ENCODE peak calls at places on chromosomes 7 and 10, in five cellular contexts. One of them, this sample, is unnamed.

GRCh38 chr10:121681982-121682687 is 83.9 kb upstream of the FGFR2 start:
- DNase-seq in brain microvascular endothelial cell: no peak
- DNase-seq in pancreas: no peak
- DNase-seq in left ventricle myocardium inferior: no peak
- DNase-seq in mesothelial cell of epicardium: no peak
- DNase-seq in this sample: no peak

GRCh38 chr7:44757311-44757710 is 8.7 kb downstream of the ZMIZ2 start:
- DNase-seq in brain microvascular endothelial cell: no peak
- DNase-seq in pancreas: no peak
- DNase-seq in left ventricle myocardium inferior: peak; percentile 78
- DNase-seq in mesothelial cell of epicardium: no peak
- DNase-seq in this sample: no peak

GRCh38 chr7:50466815-50467569 is 16.8 kb upstream of the FIGNL1 start:
- DNase-seq in brain microvascular endothelial cell: no peak
- DNase-seq in pancreas: no peak
- DNase-seq in left ventricle myocardium inferior: no peak
- DNase-seq in mesothelial cell of epicardium: no peak
- DNase-seq in this sample: no peak

GRCh38 chr7:18861514-18861913 is 255.9 kb downstream of the TWIST1 start:
- DNase-seq in brain microvascular endothelial cell: peak; percentile 38
- DNase-seq in pancreas: no peak
- DNase-seq in left ventricle myocardium inferior: no peak
- DNase-seq in mesothelial cell of epicardium: no peak
- DNase-seq in this sample: no peak

GRCh38 chr7:158783595-158783994 is 45.7 kb downstream of the ESYT2 start:
- DNase-seq in brain microvascular endothelial cell: no peak
- DNase-seq in pancreas: no peak
- DNase-seq in left ventricle myocardium inferior: no peak
- DNase-seq in mesothelial cell of epicardium: no peak
- DNase-seq in this sample: no peak

GRCh38 chr10:62666264-62666663 is 138.3 kb upstream of the ADO start:
- DNase-seq in brain microvascular endothelial cell: no peak
- DNase-seq in pancreas: no peak
- DNase-seq in left ventricle myocardium inferior: no peak
- DNase-seq in mesothelial cell of epicardium: no peak
- DNase-seq in this sample: no peak

GRCh38 chr10:24484771-24485170 is 238.9 kb downstream of the ARHGAP21 start:
- DNase-seq in brain microvascular endothelial cell: no peak
- DNase-seq in pancreas: no peak
- DNase-seq in left ventricle myocardium inferior: no peak
- DNase-seq in mesothelial cell of epicardium: no peak
- DNase-seq in this sample: no peak

GRCh38 chr10:6558272-6558671 is 21.8 kb downstream of the PRKCQ start:
- DNase-seq in brain microvascular endothelial cell: no peak
- DNase-seq in pancreas: no peak
- DNase-seq in left ventricle myocardium inferior: no peak
- DNase-seq in mesothelial cell of epicardium: no peak
- DNase-seq in this sample: no peak

GRCh38 chr10:95364342-95364741 is 73.5 kb upstream of the PDLIM1 start:
- DNase-seq in brain microvascular endothelial cell: no peak
- DNase-seq in pancreas: no peak
- DNase-seq in left ventricle myocardium inferior: no peak
- DNase-seq in mesothelial cell of epicardium: no peak
- DNase-seq in this sample: no peak

GRCh38 chr7:105096306-105096705 is 82.3 kb downstream of the KMT2E start:
- DNase-seq in brain microvascular endothelial cell: no peak
- DNase-seq in pancreas: no peak
- DNase-seq in left ventricle myocardium inferior: no peak
- DNase-seq in mesothelial cell of epicardium: no peak
- DNase-seq in this sample: no peak

GRCh38 chr10:86055928-86056327 is 310.7 kb downstream of the GRID1 start:
- DNase-seq in brain microvascular endothelial cell: no peak
- DNase-seq in pancreas: no peak
- DNase-seq in left ventricle myocardium inferior: no peak
- DNase-seq in mesothelial cell of epicardium: no peak
- DNase-seq in this sample: no peak

GRCh38 chr10:86123304-86123703 is 243.3 kb downstream of the GRID1 start:
- DNase-seq in brain microvascular endothelial cell: no peak
- DNase-seq in pancreas: no peak
- DNase-seq in left ventricle myocardium inferior: no peak
- DNase-seq in mesothelial cell of epicardium: no peak
- DNase-seq in this sample: no peak

GRCh38 chr7:33792547-33793105 is 112.7 kb upstream of the BMPER start:
- DNase-seq in brain microvascular endothelial cell: no peak
- DNase-seq in pancreas: no peak
- DNase-seq in left ventricle myocardium inferior: no peak
- DNase-seq in mesothelial cell of epicardium: no peak
- DNase-seq in this sample: no peak

GRCh38 chr7:41149576-41149975 is 553.3 kb downstream of the INHBA start:
- DNase-seq in brain microvascular endothelial cell: no peak
- DNase-seq in pancreas: peak; percentile 66
- DNase-seq in left ventricle myocardium inferior: no peak
- DNase-seq in mesothelial cell of epicardium: no peak
- DNase-seq in this sample: no peak

GRCh38 chr10:6239213-6239991 is 36.7 kb downstream of the PFKFB3 start:
- DNase-seq in brain microvascular endothelial cell: peak; percentile 94
- DNase-seq in pancreas: no peak
- DNase-seq in left ventricle myocardium inferior: no peak
- DNase-seq in mesothelial cell of epicardium: no peak
- DNase-seq in this sample: peak; percentile 97

GRCh38 chr10:80529604-80530003 is 8.1 kb upstream of the SH2D4B start:
- DNase-seq in brain microvascular endothelial cell: no peak
- DNase-seq in pancreas: no peak
- DNase-seq in left ventricle myocardium inferior: peak; percentile 43
- DNase-seq in mesothelial cell of epicardium: no peak
- DNase-seq in this sample: no peak

GRCh38 chr10:122140941-122141623 is 130.0 kb upstream of the BTBD16 start:
- DNase-seq in brain microvascular endothelial cell: peak; percentile 93
- DNase-seq in pancreas: no peak
- DNase-seq in left ventricle myocardium inferior: peak; percentile 93
- DNase-seq in mesothelial cell of epicardium: no peak
- DNase-seq in this sample: peak; percentile 94

GRCh38 chr7:143906176-143906575 is 4.2 kb upstream of the TCAF1 start:
- DNase-seq in brain microvascular endothelial cell: no peak
- DNase-seq in pancreas: no peak
- DNase-seq in left ventricle myocardium inferior: no peak
- DNase-seq in mesothelial cell of epicardium: no peak
- DNase-seq in this sample: no peak

GRCh38 chr10:125159932-125160855 is at the start of gene CTBP2:
- DNase-seq in brain microvascular endothelial cell: no peak
- DNase-seq in pancreas: peak; percentile 77
- DNase-seq in left ventricle myocardium inferior: peak; percentile 64
- DNase-seq in mesothelial cell of epicardium: peak; percentile 70
- DNase-seq in this sample: no peak

GRCh38 chr7:143850682-143851081 is 51.3 kb downstream of the TCAF1 start:
- DNase-seq in brain microvascular endothelial cell: no peak
- DNase-seq in pancreas: no peak
- DNase-seq in left ventricle myocardium inferior: no peak
- DNase-seq in mesothelial cell of epicardium: no peak
- DNase-seq in this sample: no peak

GRCh38 chr7:134744569-134744968 is 34.9 kb upstream of the CALD1 start:
- DNase-seq in brain microvascular endothelial cell: no peak
- DNase-seq in pancreas: no peak
- DNase-seq in left ventricle myocardium inferior: no peak
- DNase-seq in mesothelial cell of epicardium: no peak
- DNase-seq in this sample: no peak

GRCh38 chr10:124654686-124655085 is 89.5 kb downstream of the FAM53B start:
- DNase-seq in brain microvascular endothelial cell: no peak
- DNase-seq in pancreas: peak; percentile 22
- DNase-seq in left ventricle myocardium inferior: no peak
- DNase-seq in mesothelial cell of epicardium: no peak
- DNase-seq in this sample: peak; percentile 61

GRCh38 chr7:74183653-74184450 is 9.7 kb downstream of the EIF4H start:
- DNase-seq in brain microvascular endothelial cell: no peak
- DNase-seq in pancreas: no peak
- DNase-seq in left ventricle myocardium inferior: no peak
- DNase-seq in mesothelial cell of epicardium: no peak
- DNase-seq in this sample: no peak

GRCh38 chr7:11478873-11479272 is 353.1 kb downstream of the THSD7A start:
- DNase-seq in brain microvascular endothelial cell: no peak
- DNase-seq in pancreas: no peak
- DNase-seq in left ventricle myocardium inferior: no peak
- DNase-seq in mesothelial cell of epicardium: no peak
- DNase-seq in this sample: no peak

GRCh38 chr7:137331378-137331777 is 12.2 kb downstream of the PTN start:
- DNase-seq in brain microvascular endothelial cell: no peak
- DNase-seq in pancreas: no peak
- DNase-seq in left ventricle myocardium inferior: no peak
- DNase-seq in mesothelial cell of epicardium: no peak
- DNase-seq in this sample: no peak

GRCh38 chr7:136294977-136295376 is 317.8 kb upstream of the MTPN start:
- DNase-seq in brain microvascular endothelial cell: no peak
- DNase-seq in pancreas: no peak
- DNase-seq in left ventricle myocardium inferior: no peak
- DNase-seq in mesothelial cell of epicardium: no peak
- DNase-seq in this sample: no peak
- TF ChIP-seq CTCF in brain microvascular endothelial cell: no peak
- TF ChIP-seq CTCF in pancreas: no peak
- TF ChIP-seq CTCF in left ventricle myocardium inferior: no peak
- TF ChIP-seq CTCF in mesothelial cell of epicardium: no peak
- TF ChIP-seq CTCF in this sample: no peak

DNA sequence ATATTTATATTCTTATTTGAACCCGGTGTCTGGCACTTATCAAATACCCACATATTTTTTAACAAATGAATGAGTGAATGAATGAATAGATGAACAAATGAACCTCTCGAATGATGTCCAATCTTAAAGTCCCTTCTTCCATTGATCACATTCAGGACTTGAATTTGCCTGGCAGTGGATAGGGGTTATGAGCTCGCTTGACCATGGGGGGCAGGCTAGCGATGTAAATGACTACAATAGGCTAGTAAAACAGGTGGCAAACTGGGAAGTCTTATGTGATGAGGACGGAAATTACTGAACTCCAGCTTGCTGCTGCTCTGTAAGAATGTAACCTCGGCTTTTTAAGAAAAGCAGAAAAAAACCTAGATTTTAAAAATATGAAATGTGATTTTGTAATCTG is 247.7 kb upstream of the DKK1 start:
- DNase-seq in brain microvascular endothelial cell: no peak
- DNase-seq in pancreas: no peak
- DNase-seq in left ventricle myocardium inferior: no peak
- DNase-seq in mesothelial cell of epicardium: no peak
- DNase-seq in this sample: no peak
- TF ChIP-seq CTCF in brain microvascular endothelial cell: peak; percentile 15
- TF ChIP-seq CTCF in pancreas: no peak
- TF ChIP-seq CTCF in left ventricle myocardium inferior: no peak
- TF ChIP-seq CTCF in mesothelial cell of epicardium: no peak
- TF ChIP-seq CTCF in this sample: no peak

GRCh38 chr10:96645191-96645721 is 58.4 kb upstream of the TM9SF3 start:
- DNase-seq in brain microvascular endothelial cell: no peak
- DNase-seq in pancreas: no peak
- DNase-seq in left ventricle myocardium inferior: no peak
- DNase-seq in mesothelial cell of epicardium: no peak
- DNase-seq in this sample: no peak

GRCh38 chr10:96642530-96642929 is 55.7 kb upstream of the TM9SF3 start:
- DNase-seq in brain microvascular endothelial cell: no peak
- DNase-seq in pancreas: no peak
- DNase-seq in left ventricle myocardium inferior: no peak
- DNase-seq in mesothelial cell of epicardium: no peak
- DNase-seq in this sample: no peak

GRCh38 chr10:96642973-96643372 is 56.2 kb upstream of the TM9SF3 start:
- DNase-seq in brain microvascular endothelial cell: peak; percentile 37
- DNase-seq in pancreas: peak; percentile 84
- DNase-seq in left ventricle myocardium inferior: peak; percentile 69
- DNase-seq in mesothelial cell of epicardium: no peak
- DNase-seq in this sample: no peak

GRCh38 chr10:96641896-96642295 is 55.1 kb upstream of the TM9SF3 start:
- DNase-seq in brain microvascular endothelial cell: no peak
- DNase-seq in pancreas: no peak
- DNase-seq in left ventricle myocardium inferior: no peak
- DNase-seq in mesothelial cell of epicardium: no peak
- DNase-seq in this sample: no peak

DNA sequence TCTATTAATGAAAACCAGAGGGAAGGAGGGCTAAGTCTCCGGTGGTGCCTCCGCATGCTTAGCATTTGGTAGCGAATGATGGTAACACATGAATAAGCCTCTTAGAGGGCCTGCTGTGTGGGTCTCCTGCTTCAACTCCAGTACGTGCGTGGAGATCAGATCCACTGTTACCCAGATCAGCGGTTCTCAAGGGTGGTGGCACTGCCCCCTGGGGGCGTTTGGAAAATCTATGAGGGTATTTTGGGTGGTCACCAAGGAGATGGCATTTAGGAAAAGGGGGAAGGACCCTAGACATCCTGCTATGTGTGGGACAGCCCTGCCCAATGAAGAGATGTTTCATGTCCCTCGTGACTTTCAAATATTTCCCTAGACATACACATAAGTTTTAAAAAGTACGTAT is 57.1 kb upstream of the TM9SF3 start:
- DNase-seq in brain microvascular endothelial cell: no peak
- DNase-seq in pancreas: no peak
- DNase-seq in left ventricle myocardium inferior: no peak
- DNase-seq in mesothelial cell of epicardium: no peak
- DNase-seq in this sample: no peak
- TF ChIP-seq CTCF in brain microvascular endothelial cell: peak; percentile 9
- TF ChIP-seq CTCF in pancreas: no peak
- TF ChIP-seq CTCF in left ventricle myocardium inferior: peak; percentile 22
- TF ChIP-seq CTCF in mesothelial cell of epicardium: no peak
- TF ChIP-seq CTCF in this sample: no peak

GRCh38 chr7:157514306-157514705 is 177.5 kb downstream of the DNAJB6 start:
- DNase-seq in brain microvascular endothelial cell: no peak
- DNase-seq in pancreas: peak; percentile 21
- DNase-seq in left ventricle myocardium inferior: no peak
- DNase-seq in mesothelial cell of epicardium: no peak
- DNase-seq in this sample: no peak

GRCh38 chr7:157514746-157515145 is 177.9 kb downstream of the DNAJB6 start:
- DNase-seq in brain microvascular endothelial cell: no peak
- DNase-seq in pancreas: no peak
- DNase-seq in left ventricle myocardium inferior: no peak
- DNase-seq in mesothelial cell of epicardium: no peak
- DNase-seq in this sample: no peak

GRCh38 chr7:157516311-157516710 is 179.5 kb downstream of the DNAJB6 start:
- DNase-seq in brain microvascular endothelial cell: no peak
- DNase-seq in pancreas: no peak
- DNase-seq in left ventricle myocardium inferior: no peak
- DNase-seq in mesothelial cell of epicardium: peak; percentile 25
- DNase-seq in this sample: no peak

GRCh38 chr7:157516911-157517781 is 180.3 kb downstream of the DNAJB6 start:
- DNase-seq in brain microvascular endothelial cell: no peak
- DNase-seq in pancreas: no peak
- DNase-seq in left ventricle myocardium inferior: no peak
- DNase-seq in mesothelial cell of epicardium: peak; percentile 29
- DNase-seq in this sample: no peak

DNA sequence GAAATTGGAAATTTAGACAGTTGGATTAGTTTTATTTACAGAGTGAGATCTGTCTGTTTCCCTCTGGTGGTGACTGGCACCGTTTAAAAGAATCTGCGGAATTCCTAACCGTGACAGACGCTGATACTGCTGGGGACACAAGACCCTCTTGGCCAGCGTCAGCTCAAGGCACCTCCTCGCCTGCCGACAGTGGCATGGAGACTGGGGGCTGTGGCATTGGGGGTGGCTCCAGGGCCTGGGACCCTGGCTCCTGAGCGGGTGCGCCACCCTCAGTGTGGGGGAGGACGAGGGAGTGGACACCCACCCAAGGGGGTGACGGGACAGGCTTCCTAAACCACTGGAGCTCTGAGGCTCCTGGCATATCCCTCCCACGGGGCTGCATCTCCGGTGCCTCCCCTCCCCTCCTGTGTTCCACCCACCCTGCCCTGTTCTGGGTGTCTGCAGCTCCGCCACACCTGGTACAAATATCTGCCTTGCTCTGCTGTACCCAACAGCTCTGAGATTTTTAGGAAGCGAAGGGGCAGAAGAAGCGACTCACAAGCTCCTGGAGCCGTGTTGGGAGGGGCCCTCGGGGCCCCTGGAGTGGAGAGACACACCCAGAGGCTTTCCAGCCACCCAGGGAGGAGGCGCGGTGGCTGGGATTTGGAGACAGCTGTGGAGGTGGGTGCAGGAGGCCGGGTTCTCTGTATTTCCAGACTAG is 178.7 kb downstream of the DNAJB6 start:
- DNase-seq in brain microvascular endothelial cell: no peak
- DNase-seq in pancreas: no peak
- DNase-seq in left ventricle myocardium inferior: no peak
- DNase-seq in mesothelial cell of epicardium: no peak
- DNase-seq in this sample: no peak
- TF ChIP-seq CTCF in brain microvascular endothelial cell: no peak
- TF ChIP-seq CTCF in pancreas: no peak
- TF ChIP-seq CTCF in left ventricle myocardium inferior: no peak
- TF ChIP-seq CTCF in mesothelial cell of epicardium: no peak
- TF ChIP-seq CTCF in this sample: no peak